ENCODE peak calls at places on chromosomes 5 and 9, in six cellular contexts. Z, A, U, L, W and F are unnamed samples.

GRCh38 chr5:66960373-66961137 is 236.0 kb downstream of the CD180 start:
- DNase-seq in Z (no peak), A (no peak), U (no peak), L (peak), W (peak), F (peak)

GRCh38 chr9:87375397-87376073 is 122.1 kb upstream of the DAPK1 start:
- DNase-seq in U (no peak), W (peak), Z (no peak), A (no peak), L (no peak), F (no peak)

GRCh38 chr9:69981686-69982450 is 61.8 kb upstream of the MAMDC2 start:
- DNase-seq in W (no peak), Z (no peak), L (no peak), U (no peak), A (no peak), F (no peak)

GRCh38 chr5:32498484-32498883 is 53.9 kb upstream of the ZFR start:
- DNase-seq in U (no peak), W (no peak), A (no peak), L (no peak), Z (no peak), F (no peak)

GRCh38 chr5:2110137-2110933 is 227.6 kb upstream of the IRX4 start:
- DNase-seq in L (peak), A (no peak), Z (no peak), W (no peak), U (no peak), F (no peak)

GRCh38 chr5:96226941-96227552 is 206.0 kb downstream of the PCSK1 start:
- DNase-seq in W (peak), L (no peak), U (no peak), Z (no peak), A (no peak), F (no peak)

GRCh38 chr5:161190778-161191177 is 338.8 kb upstream of the ATP10B start:
- DNase-seq in A (no peak), W (no peak), Z (no peak), L (no peak), U (no peak), F (no peak)

GRCh38 chr9:116998305-116998704 is 311.2 kb downstream of the TRIM32 start:
- DNase-seq in L (peak), Z (no peak), A (no peak), W (no peak), U (no peak), F (peak)

GRCh38 chr9:70261131-70261870 is 2.5 kb downstream of the SMC5 start:
- DNase-seq in A (no peak), Z (no peak), L (no peak), W (no peak), U (no peak), F (no peak)

GRCh38 chr9:8845376-8845775 is 1045.8 kb upstream of the DMAC1 start:
- DNase-seq in W (no peak), Z (no peak), U (no peak), A (no peak), L (no peak), F (no peak)

GRCh38 chr5:1315018-1315708 is 20.3 kb upstream of the TERT start:
- DNase-seq in A (no peak), L (no peak), Z (no peak), W (no peak), U (no peak), F (no peak)

GRCh38 chr9:119005162-119005561 is 364.1 kb downstream of the BRINP1 start:
- DNase-seq in U (no peak), A (no peak), W (no peak), Z (no peak), L (peak), F (peak)

GRCh38 chr5:58185397-58186195 is 274.3 kb downstream of the PLK2 start:
- DNase-seq in A (no peak), W (peak), L (no peak), Z (no peak), U (no peak), F (no peak)